ENCODE peak calls at places on chromosomes 7 and 10, in six cellular contexts. One of them, this sample, is unnamed.

GRCh38 chr10:50988792-50989191 is 85.5 kb upstream of the PRKG1 start:
- DNase-seq in choroid plexus epithelial cell: peak
- DNase-seq in kidney: no peak
- DNase-seq in progenitor cell of endocrine pancreas: no peak
- DNase-seq in foreskin fibroblast: peak
- DNase-seq in AG09319: no peak
- DNase-seq in this sample: peak

GRCh38 chr10:104608076-104608828 is 32.8 kb upstream of the SORCS3 start:
- DNase-seq in choroid plexus epithelial cell: no peak
- DNase-seq in kidney: no peak
- DNase-seq in progenitor cell of endocrine pancreas: no peak
- DNase-seq in foreskin fibroblast: no peak
- DNase-seq in AG09319: no peak
- DNase-seq in this sample: no peak

GRCh38 chr10:78577673-78578072 is 491.1 kb upstream of the ZMIZ1 start:
- DNase-seq in choroid plexus epithelial cell: no peak
- DNase-seq in kidney: no peak
- DNase-seq in progenitor cell of endocrine pancreas: no peak
- DNase-seq in foreskin fibroblast: no peak
- DNase-seq in AG09319: no peak
- DNase-seq in this sample: no peak

GRCh38 chr10:103678104-103678526 is 177.3 kb downstream of the SH3PXD2A start:
- DNase-seq in choroid plexus epithelial cell: peak
- DNase-seq in kidney: peak
- DNase-seq in progenitor cell of endocrine pancreas: no peak
- DNase-seq in foreskin fibroblast: peak
- DNase-seq in AG09319: peak
- DNase-seq in this sample: peak

GRCh38 chr10:118922226-118922625 is 107.3 kb upstream of the NANOS1 start:
- DNase-seq in choroid plexus epithelial cell: peak
- DNase-seq in kidney: no peak
- DNase-seq in progenitor cell of endocrine pancreas: no peak
- DNase-seq in foreskin fibroblast: peak
- DNase-seq in AG09319: no peak
- DNase-seq in this sample: peak

GRCh38 chr7:50653997-50654425 is 88.8 kb upstream of the DDC start:
- DNase-seq in choroid plexus epithelial cell: peak
- DNase-seq in kidney: no peak
- DNase-seq in progenitor cell of endocrine pancreas: no peak
- DNase-seq in foreskin fibroblast: peak
- DNase-seq in AG09319: no peak
- DNase-seq in this sample: peak

GRCh38 chr10:100654835-100655759 is 90.3 kb upstream of the PAX2 start:
- DNase-seq in choroid plexus epithelial cell: no peak
- DNase-seq in kidney: peak
- DNase-seq in progenitor cell of endocrine pancreas: no peak
- DNase-seq in foreskin fibroblast: peak
- DNase-seq in AG09319: no peak
- DNase-seq in this sample: no peak

GRCh38 chr10:5402798-5403197 is 1.8 kb downstream of the TUBAL3 start:
- DNase-seq in choroid plexus epithelial cell: no peak
- DNase-seq in kidney: no peak
- DNase-seq in progenitor cell of endocrine pancreas: no peak
- DNase-seq in foreskin fibroblast: no peak
- DNase-seq in AG09319: no peak
- DNase-seq in this sample: no peak

GRCh38 chr7:4797858-4798705 is 22.7 kb downstream of the AP5Z1 start:
- DNase-seq in choroid plexus epithelial cell: peak
- DNase-seq in kidney: peak
- DNase-seq in progenitor cell of endocrine pancreas: peak
- DNase-seq in foreskin fibroblast: peak
- DNase-seq in AG09319: no peak
- DNase-seq in this sample: peak

GRCh38 chr7:132578826-132579225 is 2.6 kb upstream of the PLXNA4 start:
- DNase-seq in choroid plexus epithelial cell: no peak
- DNase-seq in kidney: no peak
- DNase-seq in progenitor cell of endocrine pancreas: no peak
- DNase-seq in foreskin fibroblast: no peak
- DNase-seq in AG09319: no peak
- DNase-seq in this sample: no peak

GRCh38 chr7:132576723-132577089 is 436 bp upstream of the PLXNA4 start:
- DNase-seq in choroid plexus epithelial cell: no peak
- DNase-seq in kidney: no peak
- DNase-seq in progenitor cell of endocrine pancreas: no peak
- DNase-seq in foreskin fibroblast: peak
- DNase-seq in AG09319: no peak
- DNase-seq in this sample: no peak

GRCh38 chr7:132578050-132578370 is 1.7 kb upstream of the PLXNA4 start:
- DNase-seq in choroid plexus epithelial cell: no peak
- DNase-seq in kidney: no peak
- DNase-seq in progenitor cell of endocrine pancreas: no peak
- DNase-seq in foreskin fibroblast: no peak
- DNase-seq in AG09319: no peak
- DNase-seq in this sample: no peak

GRCh38 chr7:132575987-132576722 is at the start of gene PLXNA4:
- DNase-seq in choroid plexus epithelial cell: peak
- DNase-seq in kidney: peak
- DNase-seq in progenitor cell of endocrine pancreas: no peak
- DNase-seq in foreskin fibroblast: peak
- DNase-seq in AG09319: no peak
- DNase-seq in this sample: peak

GRCh38 chr7:132577206-132578049 is 1.2 kb upstream of the PLXNA4 start:
- DNase-seq in choroid plexus epithelial cell: peak
- DNase-seq in kidney: peak
- DNase-seq in progenitor cell of endocrine pancreas: peak
- DNase-seq in foreskin fibroblast: peak
- DNase-seq in AG09319: peak
- DNase-seq in this sample: peak
- TF ChIP-seq CTCF in choroid plexus epithelial cell: no peak
- TF ChIP-seq CTCF in kidney: no peak
- TF ChIP-seq CTCF in progenitor cell of endocrine pancreas: peak
- TF ChIP-seq CTCF in foreskin fibroblast: peak
- TF ChIP-seq CTCF in AG09319: no peak
- TF ChIP-seq CTCF in this sample: no peak

GRCh38 chr7:96179341-96179740 is 142.6 kb downstream of the SLC25A13 start:
- DNase-seq in choroid plexus epithelial cell: peak
- DNase-seq in kidney: no peak
- DNase-seq in progenitor cell of endocrine pancreas: no peak
- DNase-seq in foreskin fibroblast: peak
- DNase-seq in AG09319: no peak
- DNase-seq in this sample: peak

GRCh38 chr7:96178581-96178980 is 143.3 kb downstream of the SLC25A13 start:
- DNase-seq in choroid plexus epithelial cell: no peak
- DNase-seq in kidney: no peak
- DNase-seq in progenitor cell of endocrine pancreas: no peak
- DNase-seq in foreskin fibroblast: no peak
- DNase-seq in AG09319: no peak
- DNase-seq in this sample: no peak

GRCh38 chr7:96173777-96174176 is 148.1 kb downstream of the SLC25A13 start:
- DNase-seq in choroid plexus epithelial cell: no peak
- DNase-seq in kidney: no peak
- DNase-seq in progenitor cell of endocrine pancreas: no peak
- DNase-seq in foreskin fibroblast: no peak
- DNase-seq in AG09319: no peak
- DNase-seq in this sample: no peak

GRCh38 chr7:96177353-96177752 is 144.5 kb downstream of the SLC25A13 start:
- DNase-seq in choroid plexus epithelial cell: no peak
- DNase-seq in kidney: no peak
- DNase-seq in progenitor cell of endocrine pancreas: no peak
- DNase-seq in foreskin fibroblast: no peak
- DNase-seq in AG09319: no peak
- DNase-seq in this sample: no peak

DNA sequence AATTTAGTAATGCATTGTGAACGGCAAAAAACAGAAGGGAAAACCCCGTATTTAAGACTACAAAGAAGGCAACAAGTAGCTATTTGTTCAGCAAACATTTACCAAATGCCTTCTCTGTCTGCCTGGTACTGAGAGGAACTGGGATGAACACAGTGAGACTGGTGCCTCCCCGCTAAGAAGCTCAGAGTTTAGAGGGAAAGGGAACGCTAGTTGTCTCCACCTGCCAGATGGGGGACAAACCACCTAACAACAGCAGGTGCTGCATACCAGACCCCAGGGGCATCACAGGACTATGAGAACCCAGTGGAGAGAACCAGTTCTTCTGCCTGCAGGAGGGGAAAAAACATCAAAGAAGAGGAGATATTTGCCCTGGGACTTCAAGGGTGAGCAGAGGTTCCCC is 147.1 kb downstream of the SLC25A13 start:
- DNase-seq in choroid plexus epithelial cell: no peak
- DNase-seq in kidney: no peak
- DNase-seq in progenitor cell of endocrine pancreas: no peak
- DNase-seq in foreskin fibroblast: no peak
- DNase-seq in AG09319: no peak
- DNase-seq in this sample: no peak
- TF ChIP-seq CTCF in choroid plexus epithelial cell: no peak
- TF ChIP-seq CTCF in kidney: no peak
- TF ChIP-seq CTCF in progenitor cell of endocrine pancreas: no peak
- TF ChIP-seq CTCF in foreskin fibroblast: no peak
- TF ChIP-seq CTCF in AG09319: no peak
- TF ChIP-seq CTCF in this sample: no peak

GRCh38 chr10:124347956-124348355 is 70.8 kb downstream of the OAT start:
- DNase-seq in choroid plexus epithelial cell: no peak
- DNase-seq in kidney: no peak
- DNase-seq in progenitor cell of endocrine pancreas: no peak
- DNase-seq in foreskin fibroblast: no peak
- DNase-seq in AG09319: no peak
- DNase-seq in this sample: no peak
- TF ChIP-seq CTCF in choroid plexus epithelial cell: peak
- TF ChIP-seq CTCF in kidney: no peak
- TF ChIP-seq CTCF in progenitor cell of endocrine pancreas: no peak
- TF ChIP-seq CTCF in foreskin fibroblast: no peak
- TF ChIP-seq CTCF in AG09319: no peak
- TF ChIP-seq CTCF in this sample: no peak

DNA sequence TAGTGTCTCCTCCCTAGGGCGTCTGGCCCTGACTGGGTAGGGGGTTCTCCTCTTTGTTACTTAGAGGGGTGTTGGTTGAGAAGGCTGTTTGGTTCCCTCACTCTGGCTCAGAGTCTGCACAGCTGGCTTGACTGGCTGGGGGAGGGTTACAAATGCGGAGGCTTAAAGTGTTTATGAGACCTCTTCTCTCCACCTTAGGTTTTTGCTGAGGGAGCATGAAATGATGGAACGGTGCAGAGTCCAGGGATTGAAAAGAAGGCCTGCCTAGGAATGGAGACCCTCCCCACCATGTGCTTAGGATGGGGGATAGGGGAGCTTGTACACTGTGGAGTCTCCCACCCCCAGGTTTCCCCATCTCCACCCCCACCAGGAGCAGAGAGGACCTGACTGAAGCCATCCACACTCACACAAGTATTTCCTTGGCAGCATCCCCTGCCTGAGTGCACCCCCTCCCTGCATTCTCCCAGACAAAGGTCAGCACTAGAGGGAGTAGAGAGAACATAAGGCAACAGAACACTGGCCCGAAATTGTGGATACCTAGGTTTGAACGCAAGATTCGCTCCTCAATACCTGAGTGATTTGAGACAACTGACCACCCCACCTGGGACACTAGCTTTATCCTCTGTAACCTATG is 1.7 kb upstream of the LDB1 start:
- DNase-seq in choroid plexus epithelial cell: peak
- DNase-seq in kidney: no peak
- DNase-seq in progenitor cell of endocrine pancreas: no peak
- DNase-seq in foreskin fibroblast: peak
- DNase-seq in AG09319: no peak
- DNase-seq in this sample: peak
- TF ChIP-seq CTCF in choroid plexus epithelial cell: peak
- TF ChIP-seq CTCF in kidney: peak
- TF ChIP-seq CTCF in progenitor cell of endocrine pancreas: peak
- TF ChIP-seq CTCF in foreskin fibroblast: peak
- TF ChIP-seq CTCF in AG09319: peak
- TF ChIP-seq CTCF in this sample: peak

GRCh38 chr10:93745411-93746065 is 12.2 kb upstream of the LGI1 start:
- DNase-seq in choroid plexus epithelial cell: peak
- DNase-seq in kidney: no peak
- DNase-seq in progenitor cell of endocrine pancreas: no peak
- DNase-seq in foreskin fibroblast: peak
- DNase-seq in AG09319: no peak
- DNase-seq in this sample: peak
- TF ChIP-seq CTCF in choroid plexus epithelial cell: peak
- TF ChIP-seq CTCF in kidney: no peak
- TF ChIP-seq CTCF in progenitor cell of endocrine pancreas: peak
- TF ChIP-seq CTCF in foreskin fibroblast: peak
- TF ChIP-seq CTCF in AG09319: peak
- TF ChIP-seq CTCF in this sample: peak

This sample was measured in AG10803.